ENCODE peak calls at places on chromosomes 6 and 20, in seven cellular contexts. One of them, this sample, is unnamed.
A peak's percentile ranks its signal among the peaks of the same experiment; 100 is the strongest.

GRCh38 chr6:110326609-110327008 is 31.5 kb downstream of the METTL24 start:
- DNase-seq in SW480: no peak
- DNase-seq in SJSA1: no peak
- DNase-seq in psoas muscle: no peak
- DNase-seq in NCI-H1694 treated with DMSO at 0.1 percent for 48 hours: no peak
- DNase-seq in activated CD4-positive, alpha-beta T cell treated with anti-CD3 and anti-CD28 coated beads, Interleukin-2, amount 50 U/mL, for 24 hours: no peak
- DNase-seq in nucleus accumbens: no peak
- DNase-seq in this sample: no peak

GRCh38 chr6:10381133-10381829 is 33.6 kb downstream of the TFAP2A start:
- DNase-seq in SJSA1: no peak
- DNase-seq in psoas muscle: no peak
- DNase-seq in NCI-H1694 treated with DMSO at 0.1 percent for 48 hours: no peak
- DNase-seq in nucleus accumbens: no peak
- DNase-seq in SW480: no peak
- DNase-seq in activated CD4-positive, alpha-beta T cell treated with anti-CD3 and anti-CD28 coated beads, Interleukin-2, amount 50 U/mL, for 24 hours: no peak
- DNase-seq in this sample: no peak

GRCh38 chr20:1569417-1569861 is 11.9 kb upstream of the SIRPD start:
- DNase-seq in SJSA1: no peak
- DNase-seq in activated CD4-positive, alpha-beta T cell treated with anti-CD3 and anti-CD28 coated beads, Interleukin-2, amount 50 U/mL, for 24 hours: no peak
- DNase-seq in SW480: no peak
- DNase-seq in NCI-H1694 treated with DMSO at 0.1 percent for 48 hours: no peak
- DNase-seq in psoas muscle: no peak
- DNase-seq in nucleus accumbens: no peak
- DNase-seq in this sample: peak; percentile 97

GRCh38 chr6:68313911-68314310 is 321.2 kb upstream of the ADGRB3 start:
- DNase-seq in nucleus accumbens: no peak
- DNase-seq in SW480: no peak
- DNase-seq in activated CD4-positive, alpha-beta T cell treated with anti-CD3 and anti-CD28 coated beads, Interleukin-2, amount 50 U/mL, for 24 hours: no peak
- DNase-seq in SJSA1: no peak
- DNase-seq in NCI-H1694 treated with DMSO at 0.1 percent for 48 hours: no peak
- DNase-seq in psoas muscle: no peak
- DNase-seq in this sample: peak; percentile 61

GRCh38 chr6:54609986-54610385 is 236.6 kb upstream of the FAM83B start:
- DNase-seq in psoas muscle: no peak
- DNase-seq in nucleus accumbens: no peak
- DNase-seq in NCI-H1694 treated with DMSO at 0.1 percent for 48 hours: no peak
- DNase-seq in activated CD4-positive, alpha-beta T cell treated with anti-CD3 and anti-CD28 coated beads, Interleukin-2, amount 50 U/mL, for 24 hours: no peak
- DNase-seq in SW480: no peak
- DNase-seq in SJSA1: no peak
- DNase-seq in this sample: no peak

GRCh38 chr20:62804632-62805364 is at the start of gene OGFR:
- DNase-seq in psoas muscle: peak; percentile 80
- DNase-seq in NCI-H1694 treated with DMSO at 0.1 percent for 48 hours: no peak
- DNase-seq in activated CD4-positive, alpha-beta T cell treated with anti-CD3 and anti-CD28 coated beads, Interleukin-2, amount 50 U/mL, for 24 hours: peak; percentile 44
- DNase-seq in SW480: peak; percentile 70
- DNase-seq in nucleus accumbens: no peak
- DNase-seq in SJSA1: no peak
- DNase-seq in this sample: peak; percentile 57

GRCh38 chr6:111533087-111533784 is 50.2 kb upstream of the REV3L start:
- DNase-seq in activated CD4-positive, alpha-beta T cell treated with anti-CD3 and anti-CD28 coated beads, Interleukin-2, amount 50 U/mL, for 24 hours: no peak
- DNase-seq in NCI-H1694 treated with DMSO at 0.1 percent for 48 hours: no peak
- DNase-seq in SW480: no peak
- DNase-seq in nucleus accumbens: no peak
- DNase-seq in psoas muscle: peak; percentile 64
- DNase-seq in SJSA1: no peak
- DNase-seq in this sample: no peak

GRCh38 chr20:18728165-18728866 is 85.3 kb upstream of the SCP2D1 start:
- DNase-seq in SJSA1: no peak
- DNase-seq in activated CD4-positive, alpha-beta T cell treated with anti-CD3 and anti-CD28 coated beads, Interleukin-2, amount 50 U/mL, for 24 hours: no peak
- DNase-seq in SW480: no peak
- DNase-seq in NCI-H1694 treated with DMSO at 0.1 percent for 48 hours: peak; percentile 35
- DNase-seq in nucleus accumbens: no peak
- DNase-seq in psoas muscle: no peak
- DNase-seq in this sample: no peak

GRCh38 chr6:106549521-106549920 is 79.8 kb downstream of the RTN4IP1 start:
- DNase-seq in SJSA1: no peak
- DNase-seq in psoas muscle: no peak
- DNase-seq in nucleus accumbens: no peak
- DNase-seq in SW480: no peak
- DNase-seq in NCI-H1694 treated with DMSO at 0.1 percent for 48 hours: peak; percentile 21
- DNase-seq in activated CD4-positive, alpha-beta T cell treated with anti-CD3 and anti-CD28 coated beads, Interleukin-2, amount 50 U/mL, for 24 hours: no peak
- DNase-seq in this sample: no peak

GRCh38 chr6:109449789-109450673 is 5.5 kb downstream of the MICAL1 start:
- DNase-seq in NCI-H1694 treated with DMSO at 0.1 percent for 48 hours: no peak
- DNase-seq in SJSA1: no peak
- DNase-seq in activated CD4-positive, alpha-beta T cell treated with anti-CD3 and anti-CD28 coated beads, Interleukin-2, amount 50 U/mL, for 24 hours: no peak
- DNase-seq in psoas muscle: no peak
- DNase-seq in SW480: no peak
- DNase-seq in nucleus accumbens: no peak
- DNase-seq in this sample: no peak

GRCh38 chr6:19180348-19181073 is 656.7 kb upstream of the ID4 start:
- DNase-seq in activated CD4-positive, alpha-beta T cell treated with anti-CD3 and anti-CD28 coated beads, Interleukin-2, amount 50 U/mL, for 24 hours: no peak
- DNase-seq in SW480: no peak
- DNase-seq in NCI-H1694 treated with DMSO at 0.1 percent for 48 hours: no peak
- DNase-seq in SJSA1: no peak
- DNase-seq in psoas muscle: peak; percentile 70
- DNase-seq in nucleus accumbens: no peak
- DNase-seq in this sample: peak; percentile 9

GRCh38 chr6:159107451-159108260 is 61.5 kb upstream of the FNDC1 start:
- DNase-seq in psoas muscle: peak; percentile 40
- DNase-seq in activated CD4-positive, alpha-beta T cell treated with anti-CD3 and anti-CD28 coated beads, Interleukin-2, amount 50 U/mL, for 24 hours: no peak
- DNase-seq in nucleus accumbens: no peak
- DNase-seq in SW480: no peak
- DNase-seq in NCI-H1694 treated with DMSO at 0.1 percent for 48 hours: no peak
- DNase-seq in SJSA1: no peak
- DNase-seq in this sample: peak; percentile 12

GRCh38 chr6:82906489-82906888 is 159.2 kb downstream of the UBE3D start:
- DNase-seq in SW480: no peak
- DNase-seq in SJSA1: no peak
- DNase-seq in activated CD4-positive, alpha-beta T cell treated with anti-CD3 and anti-CD28 coated beads, Interleukin-2, amount 50 U/mL, for 24 hours: no peak
- DNase-seq in nucleus accumbens: no peak
- DNase-seq in NCI-H1694 treated with DMSO at 0.1 percent for 48 hours: no peak
- DNase-seq in psoas muscle: no peak
- DNase-seq in this sample: peak; percentile 66

GRCh38 chr6:42831237-42831636 is 48.2 kb upstream of the RPL7L1 start:
- DNase-seq in SJSA1: no peak
- DNase-seq in SW480: no peak
- DNase-seq in activated CD4-positive, alpha-beta T cell treated with anti-CD3 and anti-CD28 coated beads, Interleukin-2, amount 50 U/mL, for 24 hours: no peak
- DNase-seq in psoas muscle: no peak
- DNase-seq in nucleus accumbens: no peak
- DNase-seq in NCI-H1694 treated with DMSO at 0.1 percent for 48 hours: no peak
- DNase-seq in this sample: peak; percentile 56

GRCh38 chr6:36028088-36028886 is 679 bp downstream of the MAPK14 start:
- DNase-seq in SJSA1: peak; percentile 53
- DNase-seq in SW480: peak; percentile 36
- DNase-seq in activated CD4-positive, alpha-beta T cell treated with anti-CD3 and anti-CD28 coated beads, Interleukin-2, amount 50 U/mL, for 24 hours: peak; percentile 35
- DNase-seq in psoas muscle: peak; percentile 67
- DNase-seq in nucleus accumbens: no peak
- DNase-seq in NCI-H1694 treated with DMSO at 0.1 percent for 48 hours: no peak
- DNase-seq in this sample: peak; percentile 63

GRCh38 chr6:20070047-20070446 is 142.2 kb downstream of the MBOAT1 start:
- DNase-seq in NCI-H1694 treated with DMSO at 0.1 percent for 48 hours: no peak
- DNase-seq in SJSA1: no peak
- DNase-seq in activated CD4-positive, alpha-beta T cell treated with anti-CD3 and anti-CD28 coated beads, Interleukin-2, amount 50 U/mL, for 24 hours: no peak
- DNase-seq in SW480: no peak
- DNase-seq in psoas muscle: no peak
- DNase-seq in nucleus accumbens: no peak
- DNase-seq in this sample: no peak

GRCh38 chr20:46177768-46178167 is 59.7 kb downstream of the CD40 start:
- DNase-seq in SW480: no peak
- DNase-seq in activated CD4-positive, alpha-beta T cell treated with anti-CD3 and anti-CD28 coated beads, Interleukin-2, amount 50 U/mL, for 24 hours: no peak
- DNase-seq in nucleus accumbens: no peak
- DNase-seq in NCI-H1694 treated with DMSO at 0.1 percent for 48 hours: no peak
- DNase-seq in psoas muscle: no peak
- DNase-seq in SJSA1: no peak
- DNase-seq in this sample: no peak

GRCh38 chr6:79570129-79570801 is 33.0 kb upstream of the LCA5 start:
- DNase-seq in SJSA1: no peak
- DNase-seq in activated CD4-positive, alpha-beta T cell treated with anti-CD3 and anti-CD28 coated beads, Interleukin-2, amount 50 U/mL, for 24 hours: no peak
- DNase-seq in NCI-H1694 treated with DMSO at 0.1 percent for 48 hours: peak; percentile 49
- DNase-seq in psoas muscle: no peak
- DNase-seq in nucleus accumbens: no peak
- DNase-seq in SW480: peak; percentile 36
- DNase-seq in this sample: peak; percentile 73